ENCODE peak calls at places on chromosomes 5 and 9, in seven cellular contexts. One of them, this sample, is unnamed.

GRCh38 chr5:86861514-86861913 is 243.8 kb downstream of the COX7C start:
- DNase-seq in ascending aorta: no peak
- DNase-seq in CD4-positive, CD25-positive, alpha-beta regulatory T cell: no peak
- DNase-seq in stomach: no peak
- DNase-seq in thoracic aorta: no peak
- DNase-seq in A549: no peak
- DNase-seq in PC-9: no peak
- DNase-seq in this sample: no peak

GRCh38 chr5:149636861-149637246 is 55.6 kb downstream of the ARHGEF37 start:
- DNase-seq in ascending aorta: no peak
- DNase-seq in CD4-positive, CD25-positive, alpha-beta regulatory T cell: peak; percentile 38
- DNase-seq in stomach: no peak
- DNase-seq in thoracic aorta: peak; percentile 25
- DNase-seq in A549: peak; percentile 70
- DNase-seq in PC-9: no peak
- DNase-seq in this sample: peak; percentile 68

GRCh38 chr9:106834888-106835287 is 28.1 kb upstream of the ZNF462 start:
- DNase-seq in ascending aorta: no peak
- DNase-seq in CD4-positive, CD25-positive, alpha-beta regulatory T cell: no peak
- DNase-seq in stomach: no peak
- DNase-seq in thoracic aorta: no peak
- DNase-seq in A549: no peak
- DNase-seq in PC-9: no peak
- DNase-seq in this sample: no peak

GRCh38 chr9:3848445-3849114 is 322.8 kb upstream of the RFX3 start:
- DNase-seq in ascending aorta: no peak
- DNase-seq in CD4-positive, CD25-positive, alpha-beta regulatory T cell: no peak
- DNase-seq in stomach: no peak
- DNase-seq in thoracic aorta: no peak
- DNase-seq in A549: peak; percentile 33
- DNase-seq in PC-9: no peak
- DNase-seq in this sample: no peak

GRCh38 chr9:14340536-14340935 is 26.6 kb upstream of the NFIB start:
- DNase-seq in ascending aorta: no peak
- DNase-seq in CD4-positive, CD25-positive, alpha-beta regulatory T cell: no peak
- DNase-seq in stomach: no peak
- DNase-seq in thoracic aorta: no peak
- DNase-seq in A549: no peak
- DNase-seq in PC-9: no peak
- DNase-seq in this sample: no peak

GRCh38 chr9:134734270-134734669 is 92.7 kb downstream of the COL5A1 start:
- DNase-seq in ascending aorta: no peak
- DNase-seq in CD4-positive, CD25-positive, alpha-beta regulatory T cell: no peak
- DNase-seq in stomach: no peak
- DNase-seq in thoracic aorta: no peak
- DNase-seq in A549: peak; percentile 19
- DNase-seq in PC-9: no peak
- DNase-seq in this sample: no peak

GRCh38 chr5:53601570-53601969 is 41.1 kb downstream of the NDUFS4 start:
- DNase-seq in ascending aorta: no peak
- DNase-seq in CD4-positive, CD25-positive, alpha-beta regulatory T cell: no peak
- DNase-seq in stomach: no peak
- DNase-seq in thoracic aorta: no peak
- DNase-seq in A549: peak; percentile 87
- DNase-seq in PC-9: peak; percentile 76
- DNase-seq in this sample: no peak

GRCh38 chr9:16985559-16986348 is 115.3 kb upstream of the BNC2 start:
- DNase-seq in ascending aorta: peak; percentile 96
- DNase-seq in CD4-positive, CD25-positive, alpha-beta regulatory T cell: no peak
- DNase-seq in stomach: no peak
- DNase-seq in thoracic aorta: peak; percentile 79
- DNase-seq in A549: peak; percentile 19
- DNase-seq in PC-9: no peak
- DNase-seq in this sample: no peak

GRCh38 chr5:151137067-151137825 is 20.3 kb downstream of the ANXA6 start:
- DNase-seq in ascending aorta: no peak
- DNase-seq in CD4-positive, CD25-positive, alpha-beta regulatory T cell: no peak
- DNase-seq in stomach: no peak
- DNase-seq in thoracic aorta: no peak
- DNase-seq in A549: no peak
- DNase-seq in PC-9: no peak
- DNase-seq in this sample: no peak

GRCh38 chr5:35651002-35651756 is 33.5 kb downstream of the SPEF2 start:
- DNase-seq in ascending aorta: no peak
- DNase-seq in CD4-positive, CD25-positive, alpha-beta regulatory T cell: peak; percentile 14
- DNase-seq in stomach: peak; percentile 27
- DNase-seq in thoracic aorta: no peak
- DNase-seq in A549: peak; percentile 46
- DNase-seq in PC-9: peak; percentile 43
- DNase-seq in this sample: peak; percentile 54

GRCh38 chr5:56812110-56812509 is 3.2 kb upstream of the MAP3K1 start:
- DNase-seq in ascending aorta: no peak
- DNase-seq in CD4-positive, CD25-positive, alpha-beta regulatory T cell: no peak
- DNase-seq in stomach: no peak
- DNase-seq in thoracic aorta: no peak
- DNase-seq in A549: peak; percentile 26
- DNase-seq in PC-9: peak; percentile 35
- DNase-seq in this sample: no peak

GRCh38 chr5:74028406-74028805 is 402.4 kb downstream of the ARHGEF28 start:
- DNase-seq in ascending aorta: no peak
- DNase-seq in CD4-positive, CD25-positive, alpha-beta regulatory T cell: no peak
- DNase-seq in stomach: no peak
- DNase-seq in thoracic aorta: no peak
- DNase-seq in A549: no peak
- DNase-seq in PC-9: peak; percentile 37
- DNase-seq in this sample: no peak

GRCh38 chr5:132883261-132883834 is 9.9 kb downstream of the LEAP2 start:
- DNase-seq in ascending aorta: no peak
- DNase-seq in CD4-positive, CD25-positive, alpha-beta regulatory T cell: no peak
- DNase-seq in stomach: peak; percentile 55
- DNase-seq in thoracic aorta: no peak
- DNase-seq in A549: peak; percentile 80
- DNase-seq in PC-9: peak; percentile 61
- DNase-seq in this sample: peak; percentile 79

GRCh38 chr5:40112875-40113274 is 566.8 kb upstream of the PTGER4 start:
- DNase-seq in ascending aorta: no peak
- DNase-seq in CD4-positive, CD25-positive, alpha-beta regulatory T cell: no peak
- DNase-seq in stomach: no peak
- DNase-seq in thoracic aorta: no peak
- DNase-seq in A549: no peak
- DNase-seq in PC-9: no peak
- DNase-seq in this sample: peak; percentile 3

GRCh38 chr9:131942076-131942720 is 137.5 kb downstream of the MED27 start:
- DNase-seq in ascending aorta: no peak
- DNase-seq in CD4-positive, CD25-positive, alpha-beta regulatory T cell: no peak
- DNase-seq in stomach: no peak
- DNase-seq in thoracic aorta: no peak
- DNase-seq in A549: no peak
- DNase-seq in PC-9: no peak
- DNase-seq in this sample: no peak

GRCh38 chr5:139642213-139642612 is 5.9 kb upstream of the CXXC5 start:
- DNase-seq in ascending aorta: no peak
- DNase-seq in CD4-positive, CD25-positive, alpha-beta regulatory T cell: no peak
- DNase-seq in stomach: peak; percentile 5
- DNase-seq in thoracic aorta: no peak
- DNase-seq in A549: no peak
- DNase-seq in PC-9: peak; percentile 34
- DNase-seq in this sample: no peak

GRCh38 chr5:138282918-138283742 is 8.7 kb upstream of the GFRA3 start:
- DNase-seq in ascending aorta: no peak
- DNase-seq in CD4-positive, CD25-positive, alpha-beta regulatory T cell: no peak
- DNase-seq in stomach: peak; percentile 57
- DNase-seq in thoracic aorta: no peak
- DNase-seq in A549: peak; percentile 76
- DNase-seq in PC-9: peak; percentile 50
- DNase-seq in this sample: peak; percentile 44

GRCh38 chr5:161047024-161047423 is 195.0 kb upstream of the ATP10B start:
- DNase-seq in ascending aorta: no peak
- DNase-seq in CD4-positive, CD25-positive, alpha-beta regulatory T cell: no peak
- DNase-seq in stomach: no peak
- DNase-seq in thoracic aorta: no peak
- DNase-seq in A549: no peak
- DNase-seq in PC-9: no peak
- DNase-seq in this sample: no peak

GRCh38 chr9:113479150-113479761 is 15.7 kb downstream of the RGS3 start:
- DNase-seq in ascending aorta: peak; percentile 61
- DNase-seq in CD4-positive, CD25-positive, alpha-beta regulatory T cell: no peak
- DNase-seq in stomach: peak; percentile 63
- DNase-seq in thoracic aorta: no peak
- DNase-seq in A549: no peak
- DNase-seq in PC-9: no peak
- DNase-seq in this sample: peak; percentile 31

GRCh38 chr5:72394688-72395087 is 74.5 kb downstream of the PTCD2 start:
- DNase-seq in ascending aorta: no peak
- DNase-seq in CD4-positive, CD25-positive, alpha-beta regulatory T cell: no peak
- DNase-seq in stomach: no peak
- DNase-seq in thoracic aorta: no peak
- DNase-seq in A549: peak; percentile 37
- DNase-seq in PC-9: no peak
- DNase-seq in this sample: peak; percentile 6

GRCh38 chr5:32852535-32852934 is 141.4 kb downstream of the NPR3 start:
- DNase-seq in ascending aorta: peak; percentile 75
- DNase-seq in CD4-positive, CD25-positive, alpha-beta regulatory T cell: no peak
- DNase-seq in stomach: no peak
- DNase-seq in thoracic aorta: no peak
- DNase-seq in A549: peak; percentile 83
- DNase-seq in PC-9: no peak
- DNase-seq in this sample: no peak

GRCh38 chr5:67510204-67510603 is 313.6 kb upstream of the CD180 start:
- DNase-seq in ascending aorta: no peak
- DNase-seq in CD4-positive, CD25-positive, alpha-beta regulatory T cell: no peak
- DNase-seq in stomach: no peak
- DNase-seq in thoracic aorta: no peak
- DNase-seq in A549: no peak
- DNase-seq in PC-9: no peak
- DNase-seq in this sample: peak; percentile 7

GRCh38 chr5:132428811-132429440 is 59.4 kb downstream of the SLC22A5 start:
- DNase-seq in ascending aorta: peak; percentile 42
- DNase-seq in CD4-positive, CD25-positive, alpha-beta regulatory T cell: no peak
- DNase-seq in stomach: no peak
- DNase-seq in thoracic aorta: no peak
- DNase-seq in A549: peak; percentile 17
- DNase-seq in PC-9: peak; percentile 67
- DNase-seq in this sample: no peak

GRCh38 chr5:15703901-15704300 is 203.9 kb downstream of the FBXL7 start:
- DNase-seq in ascending aorta: no peak
- DNase-seq in CD4-positive, CD25-positive, alpha-beta regulatory T cell: no peak
- DNase-seq in stomach: no peak
- DNase-seq in thoracic aorta: no peak
- DNase-seq in A549: no peak
- DNase-seq in PC-9: no peak
- DNase-seq in this sample: no peak
- H3K27ac ChIP-seq in ascending aorta: no peak overlapping the region
- H3K27ac ChIP-seq in CD4-positive, CD25-positive, alpha-beta regulatory T cell: no peak overlapping the region
- H3K27ac ChIP-seq in stomach: no peak overlapping the region
- H3K27ac ChIP-seq in thoracic aorta: no peak overlapping the region
- H3K27ac ChIP-seq in A549: no peak overlapping the region
- H3K27ac ChIP-seq in PC-9: no peak overlapping the region
- H3K27ac ChIP-seq in this sample: no peak overlapping the region

GRCh38 chr9:88998506-88998905 is 7.2 kb downstream of the S1PR3 start:
- DNase-seq in ascending aorta: no peak
- DNase-seq in CD4-positive, CD25-positive, alpha-beta regulatory T cell: no peak
- DNase-seq in stomach: no peak
- DNase-seq in thoracic aorta: no peak
- DNase-seq in A549: no peak
- DNase-seq in PC-9: no peak
- DNase-seq in this sample: no peak
- H3K4me1 ChIP-seq in ascending aorta: peaks cover 22% of the 10 kb centered on the region
- H3K4me1 ChIP-seq in CD4-positive, CD25-positive, alpha-beta regulatory T cell: no peaks in the 10 kb centered on the region
- H3K4me1 ChIP-seq in stomach: peaks cover 34% of the 10 kb centered on the region
- H3K4me1 ChIP-seq in thoracic aorta: peaks cover 81% of the 10 kb centered on the region
- H3K4me1 ChIP-seq in A549: peaks cover 39% of the 10 kb centered on the region
- H3K4me1 ChIP-seq in PC-9: peaks cover 7% of the 10 kb centered on the region
- H3K4me1 ChIP-seq in this sample: no peaks in the 10 kb centered on the region

GRCh38 chr5:172050070-172050469 is 43.6 kb upstream of the FBXW11 start:
- DNase-seq in ascending aorta: peak; percentile 30
- DNase-seq in CD4-positive, CD25-positive, alpha-beta regulatory T cell: no peak
- DNase-seq in stomach: no peak
- DNase-seq in thoracic aorta: no peak
- DNase-seq in A549: no peak
- DNase-seq in PC-9: no peak
- DNase-seq in this sample: no peak

GRCh38 chr5:172051643-172052362 is 45.4 kb upstream of the FBXW11 start:
- DNase-seq in ascending aorta: peak; percentile 44
- DNase-seq in CD4-positive, CD25-positive, alpha-beta regulatory T cell: no peak
- DNase-seq in stomach: no peak
- DNase-seq in thoracic aorta: no peak
- DNase-seq in A549: no peak
- DNase-seq in PC-9: no peak
- DNase-seq in this sample: no peak

GRCh38 chr5:172055421-172055820 is 49.0 kb upstream of the FBXW11 start:
- DNase-seq in ascending aorta: peak; percentile 52
- DNase-seq in CD4-positive, CD25-positive, alpha-beta regulatory T cell: no peak
- DNase-seq in stomach: no peak
- DNase-seq in thoracic aorta: no peak
- DNase-seq in A549: no peak
- DNase-seq in PC-9: no peak
- DNase-seq in this sample: no peak

GRCh38 chr5:172054611-172055153 is 48.2 kb upstream of the FBXW11 start:
- DNase-seq in ascending aorta: peak; percentile 18
- DNase-seq in CD4-positive, CD25-positive, alpha-beta regulatory T cell: no peak
- DNase-seq in stomach: no peak
- DNase-seq in thoracic aorta: no peak
- DNase-seq in A549: no peak
- DNase-seq in PC-9: no peak
- DNase-seq in this sample: no peak

DNA sequence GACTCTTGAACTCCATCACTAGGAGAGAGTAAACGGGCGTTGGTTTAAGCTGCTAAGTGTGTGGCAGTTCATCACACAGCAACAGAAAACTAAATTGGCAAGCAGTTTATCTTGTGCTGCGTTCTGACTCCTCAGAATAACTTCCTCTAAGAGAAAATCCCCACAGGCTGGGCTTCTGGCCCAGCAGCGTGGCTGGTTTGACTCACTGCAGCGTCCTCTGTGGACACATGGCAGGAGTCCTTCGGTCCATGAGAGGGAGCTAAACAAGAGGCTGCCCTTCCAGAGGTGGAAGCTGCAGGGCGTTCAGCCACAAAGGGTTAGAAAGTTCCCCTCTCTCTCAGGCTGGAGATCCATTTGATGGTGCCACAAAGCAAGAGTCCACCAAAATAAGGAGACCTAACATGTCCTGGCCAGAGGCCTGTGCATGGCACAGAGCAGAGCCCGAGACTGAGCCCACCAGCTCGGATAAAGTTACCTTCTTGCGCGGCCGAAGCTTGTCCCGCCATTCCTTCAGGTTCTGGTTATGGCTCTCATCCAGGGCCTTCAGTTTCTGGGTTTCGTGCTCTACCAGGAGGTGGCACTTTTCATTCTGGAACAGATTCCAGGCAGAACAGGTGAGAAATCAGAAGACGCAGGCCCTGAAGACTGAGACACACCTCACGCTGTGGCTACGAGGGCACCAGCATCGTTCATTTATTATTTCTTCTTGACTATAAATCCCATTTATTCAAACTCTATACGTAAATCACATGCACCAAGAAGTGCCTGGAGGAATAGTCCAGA is 46.2 kb upstream of the FBXW11 start:
- DNase-seq in ascending aorta: no peak
- DNase-seq in CD4-positive, CD25-positive, alpha-beta regulatory T cell: no peak
- DNase-seq in stomach: peak; percentile 39
- DNase-seq in thoracic aorta: no peak
- DNase-seq in A549: no peak
- DNase-seq in PC-9: no peak
- DNase-seq in this sample: no peak
- H3K27ac ChIP-seq in ascending aorta: peak overlapping the region; percentile 49
- H3K27ac ChIP-seq in CD4-positive, CD25-positive, alpha-beta regulatory T cell: no peak overlapping the region
- H3K27ac ChIP-seq in stomach: peak overlapping the region; percentile 53
- H3K27ac ChIP-seq in thoracic aorta: peak overlapping the region; percentile 5
- H3K27ac ChIP-seq in A549: no peak overlapping the region
- H3K27ac ChIP-seq in PC-9: no peak overlapping the region
- H3K27ac ChIP-seq in this sample: no peak overlapping the region

GRCh38 chr5:168179185-168179584 is 112.3 kb upstream of the WWC1 start:
- DNase-seq in ascending aorta: no peak
- DNase-seq in CD4-positive, CD25-positive, alpha-beta regulatory T cell: no peak
- DNase-seq in stomach: no peak
- DNase-seq in thoracic aorta: no peak
- DNase-seq in A549: no peak
- DNase-seq in PC-9: no peak
- DNase-seq in this sample: no peak
- H3K4me1 ChIP-seq in ascending aorta: no peaks in the 10 kb centered on the region
- H3K4me1 ChIP-seq in CD4-positive, CD25-positive, alpha-beta regulatory T cell: no peaks in the 10 kb centered on the region
- H3K4me1 ChIP-seq in stomach: no peaks in the 10 kb centered on the region
- H3K4me1 ChIP-seq in thoracic aorta: peaks cover 12% of the 10 kb centered on the region
- H3K4me1 ChIP-seq in A549: peaks cover 4% of the 10 kb centered on the region
- H3K4me1 ChIP-seq in PC-9: no peaks in the 10 kb centered on the region
- H3K4me1 ChIP-seq in this sample: no peaks in the 10 kb centered on the region

This sample was measured in small intestine.